ENCODE peak calls at places on chromosomes 4 and X, in eight cellular contexts. Z is mesenchymal stem cell, P is PC-3, C is tibial nerve, B is thoracic aorta, D is left ventricle myocardium inferior, M is NT2/D1, N is heart right ventricle. H is an unnamed sample. For H3K4me1 and H3K36me3, the result is how much of the 10 kb centered on the place peaks cover.

GRCh38 chr4:182589100-182589499 is 328.1 kb downstream of the DCTD start:
- DNase-seq in Z (no peak), P (no peak), C (no peak), B (no peak), D (no peak), M (no peak), N (no peak), H (no peak)

GRCh38 chr4:183430317-183430986 is 14.0 kb upstream of the CDKN2AIP start:
- DNase-seq in Z (peak), P (no peak), C (no peak), B (no peak), D (no peak), M (peak), N (no peak), H (no peak)

GRCh38 chrX:150229030-150229429 is 134.1 kb upstream of the MAMLD1 start:
- DNase-seq in Z (no peak), P (no peak), C (no peak), B (no peak), D (no peak), M (no peak), N (no peak), H (no peak)

GRCh38 chrX:96715412-96715940 is 30.8 kb downstream of the DIAPH2 start:
- DNase-seq in Z (no peak), P (peak), C (no peak), B (no peak), D (no peak), M (no peak), N (no peak), H (no peak)

GRCh38 chr4:179110816-179111215 is 1668.6 kb upstream of the AGA start:
- DNase-seq in Z (no peak), P (no peak), C (no peak), B (no peak), D (no peak), M (no peak), N (no peak), H (no peak)

GRCh38 chrX:150372280-150372679 is 9.2 kb downstream of the MAMLD1 start:
- DNase-seq in Z (no peak), P (no peak), C (no peak), B (no peak), D (no peak), M (no peak), N (no peak), H (no peak)

GRCh38 chrX:129759576-129760061 is 20.1 kb upstream of the SASH3 start:
- DNase-seq in Z (peak), P (peak), C (peak), B (no peak), D (no peak), M (no peak), N (peak), H (peak)

GRCh38 chr4:168797738-168798375 is 212.2 kb downstream of the CBR4 start:
- DNase-seq in Z (peak), P (no peak), C (no peak), B (no peak), D (no peak), M (no peak), N (no peak), H (no peak)

GRCh38 chr4:129344058-129344457 is 248.1 kb downstream of the C4orf33 start:
- DNase-seq in Z (peak), P (peak), C (no peak), B (no peak), D (no peak), M (no peak), N (no peak), H (no peak)

GRCh38 chr4:184953421-184953820 is 64.9 kb upstream of the HELT start:
- DNase-seq in Z (no peak), P (no peak), C (no peak), B (no peak), D (no peak), M (no peak), N (no peak), H (no peak)

GRCh38 chr4:184950926-184951325 is 67.4 kb upstream of the HELT start:
- DNase-seq in Z (no peak), P (no peak), C (no peak), B (no peak), D (no peak), M (no peak), N (no peak), H (no peak)

GRCh38 chr4:184952522-184952921 is 65.8 kb upstream of the HELT start:
- DNase-seq in Z (no peak), P (no peak), C (no peak), B (no peak), D (no peak), M (no peak), N (no peak), H (no peak)

GRCh38 chr4:184950117-184950830 is 68.0 kb upstream of the HELT start:
- DNase-seq in Z (no peak), P (no peak), C (no peak), B (no peak), D (no peak), M (no peak), N (no peak), H (no peak)

DNA sequence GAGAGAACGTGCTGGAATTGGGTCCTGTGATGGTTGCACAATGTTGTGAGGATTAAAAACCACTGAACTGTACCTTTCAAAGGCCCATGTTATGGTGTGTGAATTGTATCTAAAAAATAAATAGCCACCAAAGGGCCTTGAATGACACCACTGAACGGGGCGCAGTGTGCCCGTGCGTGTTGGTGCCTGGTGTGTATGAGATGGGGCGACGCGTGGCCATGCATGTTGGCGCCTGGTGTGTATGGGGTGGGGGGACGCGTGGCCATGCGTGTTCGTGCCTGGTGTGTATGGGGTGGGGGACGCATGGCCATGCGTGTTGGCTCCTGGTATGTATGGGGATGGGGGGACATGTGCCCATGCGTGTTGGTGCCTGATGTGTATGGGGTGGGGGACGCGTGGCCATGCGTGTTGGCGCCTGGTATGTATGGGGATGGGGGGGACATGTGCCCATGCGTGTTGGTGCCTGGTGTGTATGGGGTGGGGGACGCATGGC is 66.6 kb upstream of the HELT start:
- DNase-seq in Z (no peak), P (no peak), C (no peak), B (no peak), D (no peak), M (no peak), N (no peak), H (no peak)
- H3K4me1 ChIP-seq in Z (under half), P (under half), C (under half), B (under half), D (under half), M (under half), N (under half), H (under half)

DNA sequence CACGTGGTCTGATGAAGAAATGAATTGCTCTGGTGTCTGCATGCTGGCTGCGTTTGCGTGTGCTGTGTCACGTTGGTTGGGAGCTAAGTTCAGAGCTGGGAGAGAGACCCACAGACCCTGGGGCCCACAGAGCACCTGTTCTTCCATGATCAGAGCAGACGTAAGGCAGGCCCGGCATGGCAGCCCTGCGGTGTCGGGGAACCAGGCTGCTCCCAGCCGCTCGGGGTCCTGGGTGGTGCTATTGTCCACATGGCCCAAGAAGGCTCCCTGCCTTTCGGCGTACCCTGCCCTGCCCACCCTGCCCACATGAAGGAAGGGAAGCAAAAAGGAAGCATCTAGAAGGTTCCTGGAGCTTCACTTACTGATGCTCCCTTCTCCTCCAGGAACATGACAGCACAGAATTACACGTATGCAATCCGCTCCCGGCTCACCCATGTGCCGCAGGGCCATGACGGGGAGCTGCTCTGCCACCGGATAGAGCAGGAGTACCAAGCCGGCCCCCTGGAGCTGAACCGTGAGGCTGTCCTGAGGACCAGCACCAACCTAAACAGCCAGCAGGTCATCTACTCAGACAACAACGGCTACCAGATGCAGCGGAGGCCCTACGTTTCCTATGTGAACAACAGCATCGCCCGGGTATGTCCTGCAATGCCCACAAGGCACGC is 30.9 kb upstream of the MRFAP1 start:
- DNase-seq in Z (no peak), P (no peak), C (no peak), B (no peak), D (no peak), M (no peak), N (no peak), H (no peak)
- H3K36me3 ChIP-seq in Z (half or more), P (under half), C (half or more), B (half or more), D (half or more), M (under half), N (under half), H (half or more)

GRCh38 chr4:126687655-126688358 is 945.0 kb upstream of the INTU start:
- DNase-seq in Z (no peak), P (no peak), C (no peak), B (no peak), D (no peak), M (no peak), N (no peak), H (no peak)
- H3K4me3 ChIP-seq in Z (no peak), P (no peak), C (no peak), B (no peak), D (no peak), M (no peak), N (no peak), H (no peak)

GRCh38 chrX:13373807-13374187 is 53.9 kb upstream of the ATXN3L start:
- DNase-seq in Z (peak), P (no peak), C (no peak), B (no peak), D (no peak), M (no peak), N (no peak), H (no peak)
- H3K4me1 ChIP-seq in Z (under half), P (under half), C (under half), B (under half), D (under half), M (under half), N (under half), H (under half)

H was measured in lower lobe of right lung.